ENCODE peak calls at places on chromosomes 5 and 9, in seven cellular contexts. I is GM10248, V is GM13977, N is psoas muscle, J is HFF-Myc, T is MCF 10A, S is progenitor cell of endocrine pancreas. B is an unnamed sample.

GRCh38 chr9:133641396-133641655 is 5.2 kb downstream of the DBH start:
- DNase-seq in N (no peak), T (no peak), I (no peak), V (no peak), J (no peak), S (no peak), B (no peak)

GRCh38 chr5:149745212-149745943 is 15.3 kb downstream of the PPARGC1B start:
- DNase-seq in T (no peak), N (no peak), I (peak; percentile 36), S (no peak), V (peak; percentile 39), J (no peak), B (no peak)

GRCh38 chr9:16871358-16872151 is 1.1 kb upstream of the BNC2 start:
- DNase-seq in N (peak; percentile 63), I (no peak), T (peak; percentile 64), V (peak; percentile 33), S (peak; percentile 23), J (no peak), B (peak; percentile 58)

GRCh38 chr5:169652057-169652456 is 15.0 kb downstream of the DOCK2 start:
- DNase-seq in J (no peak), N (no peak), V (no peak), I (no peak), S (no peak), T (peak; percentile 84), B (no peak)

GRCh38 chr9:128702949-128703615 is 779 bp downstream of the PKN3 start:
- DNase-seq in V (peak; percentile 74), T (no peak), S (no peak), I (peak; percentile 68), J (no peak), N (peak; percentile 48), B (no peak)

GRCh38 chr5:141846031-141846430 is 32.2 kb downstream of the PCDH1 start:
- DNase-seq in T (no peak), V (no peak), I (no peak), N (no peak), J (no peak), S (no peak), B (no peak)

GRCh38 chr5:84148651-84149050 is 236.0 kb downstream of the EDIL3 start:
- DNase-seq in V (no peak), S (no peak), T (no peak), I (no peak), J (no peak), N (no peak), B (no peak)

GRCh38 chr5:128290152-128290858 is 206.7 kb downstream of the SLC12A2 start:
- DNase-seq in N (no peak), V (no peak), I (no peak), T (no peak), S (no peak), J (no peak), B (no peak)

GRCh38 chr5:39117401-39117800 is 43.2 kb upstream of the RICTOR start:
- DNase-seq in N (no peak), V (no peak), I (no peak), J (no peak), S (no peak), T (no peak), B (no peak)

GRCh38 chr9:106883030-106883429 is 20.1 kb downstream of the ZNF462 start:
- DNase-seq in S (no peak), I (no peak), N (no peak), V (no peak), J (no peak), T (no peak), B (no peak)

GRCh38 chr9:94005272-94005901 is 50.2 kb upstream of the BARX1 start:
- DNase-seq in I (no peak), J (no peak), S (no peak), V (no peak), N (no peak), T (peak; percentile 66), B (no peak)

GRCh38 chr9:134170525-134171315 is 6.4 kb upstream of the RNU6ATAC start:
- DNase-seq in T (no peak), N (no peak), V (no peak), J (no peak), I (no peak), S (no peak), B (no peak)

GRCh38 chr5:109354761-109355160 is 55.0 kb downstream of the PJA2 start:
- DNase-seq in I (no peak), V (no peak), S (no peak), N (peak; percentile 22), T (peak; percentile 2), J (no peak), B (no peak)

GRCh38 chr9:76136986-76137385 is 246.5 kb downstream of the PCSK5 start:
- DNase-seq in V (no peak), N (no peak), T (peak; percentile 58), S (no peak), I (no peak), J (peak; percentile 69), B (no peak)

GRCh38 chr9:137021979-137022619 is 5.9 kb downstream of the ABCA2 start:
- DNase-seq in S (no peak), T (peak; percentile 93), N (peak; percentile 54), I (peak; percentile 61), J (peak; percentile 45), V (peak; percentile 78), B (no peak)

GRCh38 chr5:56516936-56517521 is 283.9 kb upstream of the ANKRD55 start:
- DNase-seq in I (no peak), V (no peak), T (peak; percentile 63), J (no peak), N (no peak), S (no peak), B (no peak)

GRCh38 chr9:35687972-35688557 is 1.7 kb downstream of the TPM2 start:
- DNase-seq in V (no peak), N (peak; percentile 58), S (no peak), I (no peak), T (no peak), J (no peak), B (no peak)

GRCh38 chr9:37251452-37251851 is 131.1 kb downstream of the ZCCHC7 start:
- DNase-seq in J (no peak), N (no peak), S (no peak), V (peak; percentile 9), T (no peak), I (no peak), B (no peak)
- TF ChIP-seq CTCF in J (no peak), N (no peak), S (no peak), V (no peak), T (no peak), I (no peak), B (no peak)

DNA sequence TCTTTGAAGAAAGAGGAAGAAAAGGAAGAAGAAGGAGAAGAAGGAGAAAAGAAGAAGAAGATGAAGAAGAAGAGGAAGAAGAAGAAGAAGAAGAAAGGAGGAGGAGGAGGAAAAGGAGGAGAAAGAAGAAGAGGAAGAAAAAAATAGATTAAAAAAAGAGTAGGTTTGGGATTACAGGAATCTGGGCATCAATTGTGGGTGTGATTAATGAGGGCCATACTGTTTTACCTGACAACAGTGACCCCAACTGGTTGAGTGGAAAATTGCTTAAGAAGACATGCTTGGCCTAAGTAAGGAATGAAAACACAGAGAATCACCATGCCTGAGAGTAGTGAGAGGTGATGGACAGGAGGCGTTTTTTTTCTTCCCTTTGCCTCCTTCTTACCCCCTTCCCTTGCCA is 114.6 kb downstream of the FAM170A start:
- DNase-seq in S (no peak), T (peak; percentile 89), I (peak; percentile 47), J (peak; percentile 27), V (peak; percentile 57), N (no peak), B (peak; percentile 54)
- TF ChIP-seq CTCF in S (peak; percentile 64), T (peak; percentile 58), I (peak; percentile 69), J (peak; percentile 45), V (peak; percentile 78), N (no peak), B (peak; percentile 60)

DNA sequence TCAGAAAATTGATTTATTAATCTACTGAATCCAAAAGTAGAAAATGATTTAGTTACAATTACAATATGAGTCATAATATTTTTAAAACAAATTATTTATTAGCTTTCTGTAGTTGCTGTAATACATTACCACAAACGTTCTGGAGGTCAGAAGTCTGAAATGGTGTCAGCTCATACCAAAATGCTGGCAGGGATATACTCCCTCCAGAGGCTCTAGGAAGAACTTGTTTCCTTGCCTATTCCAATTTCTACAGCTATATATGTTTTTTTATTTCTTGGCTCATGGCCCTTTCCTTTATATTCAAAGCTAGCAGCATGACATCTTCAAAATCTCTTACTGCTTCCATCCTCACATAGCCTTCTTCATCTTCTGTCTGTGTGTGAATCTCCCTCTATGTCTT is 667.9 kb upstream of the ITGA1 start:
- DNase-seq in V (no peak), S (no peak), N (no peak), T (no peak), I (no peak), J (no peak), B (no peak)
- TF ChIP-seq CTCF in V (no peak), S (peak; percentile 22), N (no peak), T (no peak), I (no peak), J (no peak), B (no peak)

DNA sequence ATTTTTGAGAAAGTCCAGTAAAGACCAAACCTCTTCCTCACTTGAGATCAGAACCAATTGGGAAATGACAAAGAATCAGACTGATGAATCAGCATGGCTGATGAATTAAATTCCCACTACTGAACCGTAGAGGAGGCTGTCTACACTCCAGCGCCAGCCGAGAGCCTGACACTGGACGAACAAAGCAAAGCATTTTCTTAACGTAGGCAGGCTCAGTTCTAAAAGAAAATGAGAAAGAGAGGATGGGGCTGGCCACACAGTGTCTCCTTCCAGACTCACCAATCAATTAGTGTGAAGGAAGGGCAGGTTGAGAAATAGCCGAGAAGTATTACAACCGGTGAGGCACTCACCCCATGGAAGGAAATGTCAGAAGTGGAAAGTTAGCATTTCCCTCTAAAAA is 49.4 kb downstream of the ITGA1 start:
- DNase-seq in J (no peak), S (no peak), T (no peak), I (no peak), N (no peak), V (no peak), B (no peak)
- TF ChIP-seq CTCF in J (no peak), S (no peak), T (no peak), I (no peak), N (no peak), V (no peak), B (no peak)

DNA sequence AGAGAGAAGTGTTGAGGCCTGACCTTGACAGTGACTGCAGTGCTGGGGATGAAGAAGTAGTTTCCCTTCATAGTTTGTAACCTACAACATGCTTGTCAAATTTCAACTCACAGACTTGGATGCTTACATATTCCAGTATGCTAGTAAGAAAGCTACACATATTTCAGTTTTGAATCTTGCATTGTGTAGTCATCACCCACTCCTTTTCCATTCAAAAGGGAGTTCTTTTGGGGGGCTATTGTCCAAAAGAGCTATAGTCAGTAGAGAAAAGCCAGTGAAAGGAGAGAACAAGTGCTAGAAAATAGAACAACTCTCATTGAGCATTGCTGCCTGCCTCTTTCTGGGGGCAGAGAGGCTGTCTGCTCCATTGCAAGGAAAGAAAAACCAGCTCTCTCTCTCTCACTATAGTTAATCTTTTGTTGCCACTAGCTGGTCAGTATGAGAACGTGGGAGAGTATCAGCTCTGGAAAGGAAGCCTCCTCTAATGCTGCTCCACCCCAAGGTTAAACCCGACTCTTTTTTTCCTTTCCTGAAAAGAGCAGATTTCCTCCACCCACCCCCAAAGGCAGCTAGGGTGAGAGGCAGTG is 7.3 kb downstream of the ASTN2 start:
- DNase-seq in T (no peak), N (no peak), J (no peak), S (no peak), V (no peak), I (no peak), B (no peak)
- TF ChIP-seq CTCF in T (no peak), N (no peak), J (no peak), S (no peak), V (no peak), I (no peak), B (no peak)